ENCODE peak calls at places on chromosomes 5 and 9, in four cellular contexts. O is cardiac muscle cell, W is colonic mucosa, K is lung. X is an unnamed sample.
A peak's percentile ranks its signal among the peaks of the same experiment; 100 is the strongest.

GRCh38 chr9:86353591-86354047 is 591 bp downstream of the TUT7 start:
- DNase-seq in W (peak; percentile 65), K (peak; percentile 36), O (peak; percentile 31), X (no peak)

GRCh38 chr9:115969096-115969495 is 184.5 kb upstream of the PAPPA start:
- DNase-seq in O (peak; percentile 63), W (no peak), K (no peak), X (no peak)

GRCh38 chr9:27426717-27427645 is 97.1 kb upstream of the IFNK start:
- DNase-seq in O (no peak), K (no peak), W (no peak), X (no peak)

GRCh38 chr5:169688106-169688505 is 51.0 kb downstream of the DOCK2 start:
- DNase-seq in K (no peak), O (no peak), W (no peak), X (no peak)

GRCh38 chr9:97900738-97901565 is 21.3 kb downstream of the TRMO start:
- DNase-seq in O (peak; percentile 69), K (no peak), W (no peak), X (peak; percentile 59)

GRCh38 chr5:143880178-143880577 is 68.2 kb downstream of the HMHB1 start:
- DNase-seq in O (no peak), W (no peak), K (no peak), X (no peak)

GRCh38 chr5:1537166-1538154 is 13.7 kb upstream of the LPCAT1 start:
- DNase-seq in O (no peak), K (peak; percentile 26), W (no peak), X (no peak)

GRCh38 chr9:121984726-121985402 is 108.2 kb downstream of the TTLL11 start:
- DNase-seq in K (no peak), O (peak; percentile 90), W (no peak), X (no peak)

GRCh38 chr9:130846487-130847305 is 11.6 kb downstream of the ABL1 start:
- DNase-seq in K (no peak), W (no peak), O (peak; percentile 77), X (peak; percentile 63)

GRCh38 chr9:13360188-13360587 is 80.7 kb upstream of the MPDZ start:
- DNase-seq in K (no peak), O (no peak), W (no peak), X (peak; percentile 28)

GRCh38 chr9:75548871-75549270 is 341.6 kb upstream of the PCSK5 start:
- DNase-seq in K (no peak), W (no peak), O (no peak), X (peak; percentile 26)

GRCh38 chr5:42090162-42090561 is 165.1 kb downstream of the FBXO4 start:
- DNase-seq in K (no peak), W (no peak), O (no peak), X (no peak)

GRCh38 chr9:107158321-107158720 is 124.8 kb upstream of the RAD23B start:
- DNase-seq in O (peak; percentile 60), W (no peak), K (no peak), X (peak; percentile 34)

GRCh38 chr5:9889511-9889910 is 259.4 kb upstream of the TAS2R1 start:
- DNase-seq in K (no peak), W (no peak), O (no peak), X (no peak)

GRCh38 chr5:2134543-2135299 is 252.0 kb upstream of the IRX4 start:
- DNase-seq in W (no peak), O (no peak), K (no peak), X (no peak)

GRCh38 chr5:160555836-160556660 is 134.4 kb downstream of the PTTG1 start:
- DNase-seq in K (no peak), O (no peak), W (no peak), X (no peak)

GRCh38 chr5:93303291-93303691 is 277.7 kb downstream of the NR2F1-AS1 start:
- DNase-seq in K (no peak), W (no peak), O (peak; percentile 47), X (no peak)

GRCh38 chr9:15851766-15852165 is 298.9 kb downstream of the CCDC171 start:
- DNase-seq in W (no peak), O (no peak), K (no peak), X (no peak)

GRCh38 chr5:150780180-150780692 is 1.7 kb downstream of the SMIM3 start:
- DNase-seq in K (no peak), O (peak; percentile 44), W (peak; percentile 41), X (no peak)
- H3K4me1 ChIP-seq in K (peaks cover 22% of the 10 kb centered on the region), O (peaks cover 7% of the 10 kb centered on the region), W (peaks cover 45% of the 10 kb centered on the region), X (peaks cover 63% of the 10 kb centered on the region)

GRCh38 chr9:35733109-35733541 is 659 bp downstream of the CREB3 start:
- DNase-seq in W (peak; percentile 62), O (peak; percentile 50), K (peak; percentile 51), X (peak; percentile 72)
- TF ChIP-seq CTCF in W (no peak), O (no peak), K (no peak), X (peak; percentile 26)

GRCh38 chr5:139389701-139390638 is at the start of gene MZB1:
- DNase-seq in K (no peak), W (no peak), O (no peak), X (no peak)
- H3K4me3 ChIP-seq in K (no peak within 1 kb of the TSS), W (peak within 1 kb of the TSS; percentile 43), O (no peak within 1 kb of the TSS), X (no peak within 1 kb of the TSS)

GRCh38 chr9:124274228-124274627 is 16.5 kb downstream of the NEK6 start:
- DNase-seq in O (no peak), K (no peak), W (no peak), X (no peak)

GRCh38 chr9:124274738-124275137 is 17.0 kb downstream of the NEK6 start:
- DNase-seq in K (no peak), O (no peak), W (no peak), X (no peak)

GRCh38 chr9:124272118-124272517 is 14.4 kb downstream of the NEK6 start:
- DNase-seq in K (no peak), O (no peak), W (no peak), X (no peak)

GRCh38 chr9:124272979-124273378 is 15.2 kb downstream of the NEK6 start:
- DNase-seq in W (no peak), K (no peak), O (no peak), X (no peak)

GRCh38 chr9:124273428-124274153 is 15.8 kb downstream of the NEK6 start:
- DNase-seq in W (no peak), O (no peak), K (no peak), X (no peak)
- H3K4me1 ChIP-seq in W (peaks cover 29% of the 10 kb centered on the region), O (no peaks in the 10 kb centered on the region), K (peaks cover 33% of the 10 kb centered on the region), X (no peaks in the 10 kb centered on the region)

GRCh38 chr9:81097167-81097566 is 592.2 kb downstream of the TLE1 start:
- DNase-seq in W (no peak), O (no peak), K (no peak), X (no peak)
- TF ChIP-seq CTCF in W (no peak), O (no peak), K (no peak), X (no peak)

GRCh38 chr5:177380805-177381126 is 3.5 kb upstream of the SLC34A1 start:
- DNase-seq in O (no peak), K (no peak), W (no peak), X (no peak)

GRCh38 chr5:177377851-177378776 is 6.1 kb upstream of the SLC34A1 start:
- DNase-seq in K (no peak), W (no peak), O (no peak), X (no peak)

GRCh38 chr5:177382423-177383029 is 1.7 kb upstream of the SLC34A1 start:
- DNase-seq in O (peak; percentile 51), W (no peak), K (no peak), X (no peak)

GRCh38 chr5:177376107-177376506 is 8.1 kb upstream of the SLC34A1 start:
- DNase-seq in W (no peak), K (no peak), O (no peak), X (no peak)

GRCh38 chr5:177378884-177379883 is 5.0 kb upstream of the SLC34A1 start:
- DNase-seq in K (no peak), O (peak; percentile 64), W (no peak), X (peak; percentile 34)
- H3K4me3 ChIP-seq in K (no peak overlapping the region), O (no peak overlapping the region), W (no peak overlapping the region), X (no peak overlapping the region)

DNA sequence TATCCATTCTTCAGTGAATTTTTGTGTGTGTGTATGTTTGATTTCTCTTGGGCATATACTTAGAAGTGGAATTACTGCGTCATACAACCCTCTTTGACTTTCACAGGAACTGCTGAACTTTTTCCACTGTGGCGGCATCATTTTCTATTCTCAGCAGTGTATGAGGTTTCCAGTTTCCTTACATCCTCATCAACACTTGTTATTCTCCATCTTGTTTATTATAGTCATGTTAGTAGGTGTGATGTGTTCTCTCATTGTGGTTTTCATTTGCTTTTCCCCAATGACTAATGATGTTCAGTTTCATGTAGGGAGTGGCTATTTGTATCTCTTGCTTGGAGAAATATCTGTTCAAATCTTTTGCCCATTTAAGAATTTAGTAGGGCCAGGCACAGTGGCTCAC is 2.6 kb downstream of the ZNF79 start:
- DNase-seq in W (no peak), O (no peak), K (no peak), X (no peak)
- H3K4me1 ChIP-seq in W (peaks cover 20% of the 10 kb centered on the region), O (peaks cover 23% of the 10 kb centered on the region), K (peaks cover 11% of the 10 kb centered on the region), X (peaks cover 5% of the 10 kb centered on the region)